ENCODE peak calls at places on chromosomes 4 and X, in six cellular contexts. L, F, W, H, R and Q are unnamed samples.

GRCh38 chr4:38983756-38984647 is 48.2 kb downstream of the TMEM156 start:
- DNase-seq in H (no peak), R (no peak), F (no peak), L (no peak), W (no peak), Q (no peak)

GRCh38 chrX:11530621-11531020 is 135.1 kb downstream of the ARHGAP6 start:
- DNase-seq in H (no peak), R (no peak), L (no peak), F (no peak), W (no peak), Q (no peak)

GRCh38 chr4:177047851-177048174 is 255.1 kb upstream of the VEGFC start:
- DNase-seq in L (no peak), H (no peak), F (no peak), W (no peak), R (no peak), Q (no peak)

GRCh38 chrX:101617211-101618191 is at the start of gene ARMCX6:
- DNase-seq in R (peak), F (peak), L (peak), H (no peak), W (peak), Q (peak)

GRCh38 chr4:37628977-37629609 is 57.1 kb downstream of the RELL1 start:
- DNase-seq in F (no peak), L (no peak), W (no peak), H (no peak), R (no peak), Q (no peak)

GRCh38 chrX:39984191-39984956 is 113.4 kb downstream of the BCOR start:
- DNase-seq in R (no peak), H (no peak), F (no peak), L (no peak), W (no peak), Q (no peak)

GRCh38 chr4:21827575-21827974 is 121.0 kb downstream of the KCNIP4 start:
- DNase-seq in F (no peak), L (no peak), W (no peak), H (no peak), R (no peak), Q (no peak)

GRCh38 chrX:15737188-15737956 is 698 bp upstream of the CA5B start:
- DNase-seq in L (no peak), R (no peak), W (no peak), H (no peak), F (no peak), Q (no peak)

GRCh38 chrX:37347420-37347819 is 1.7 kb upstream of the PRRG1 start:
- DNase-seq in W (no peak), R (no peak), F (no peak), L (no peak), H (no peak), Q (no peak)

DNA sequence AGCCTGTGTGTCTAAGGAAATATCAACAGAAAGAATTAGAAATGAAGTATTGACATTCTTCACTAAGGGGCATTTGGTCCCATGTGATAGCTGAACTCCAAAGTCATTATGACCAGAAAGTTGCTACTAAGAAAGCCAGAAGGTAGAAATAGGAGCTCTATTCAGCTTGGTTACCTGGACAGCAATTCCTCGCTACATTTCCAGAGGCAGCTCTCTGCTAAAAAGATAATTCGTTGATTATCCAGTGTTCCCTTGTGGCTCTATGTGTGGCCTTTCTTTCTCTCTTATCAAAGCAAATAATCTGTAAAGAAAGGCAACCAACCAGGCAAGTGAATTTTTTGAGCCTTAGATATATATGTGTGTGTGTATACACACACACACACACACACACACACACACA is 341.3 kb downstream of the ADGRL3 start:
- DNase-seq in H (no peak), R (no peak), F (no peak), W (no peak), L (no peak), Q (no peak)
- TF ChIP-seq CTCF in H (no peak), R (no peak), F (no peak), W (no peak), L (no peak), Q (peak)

DNA sequence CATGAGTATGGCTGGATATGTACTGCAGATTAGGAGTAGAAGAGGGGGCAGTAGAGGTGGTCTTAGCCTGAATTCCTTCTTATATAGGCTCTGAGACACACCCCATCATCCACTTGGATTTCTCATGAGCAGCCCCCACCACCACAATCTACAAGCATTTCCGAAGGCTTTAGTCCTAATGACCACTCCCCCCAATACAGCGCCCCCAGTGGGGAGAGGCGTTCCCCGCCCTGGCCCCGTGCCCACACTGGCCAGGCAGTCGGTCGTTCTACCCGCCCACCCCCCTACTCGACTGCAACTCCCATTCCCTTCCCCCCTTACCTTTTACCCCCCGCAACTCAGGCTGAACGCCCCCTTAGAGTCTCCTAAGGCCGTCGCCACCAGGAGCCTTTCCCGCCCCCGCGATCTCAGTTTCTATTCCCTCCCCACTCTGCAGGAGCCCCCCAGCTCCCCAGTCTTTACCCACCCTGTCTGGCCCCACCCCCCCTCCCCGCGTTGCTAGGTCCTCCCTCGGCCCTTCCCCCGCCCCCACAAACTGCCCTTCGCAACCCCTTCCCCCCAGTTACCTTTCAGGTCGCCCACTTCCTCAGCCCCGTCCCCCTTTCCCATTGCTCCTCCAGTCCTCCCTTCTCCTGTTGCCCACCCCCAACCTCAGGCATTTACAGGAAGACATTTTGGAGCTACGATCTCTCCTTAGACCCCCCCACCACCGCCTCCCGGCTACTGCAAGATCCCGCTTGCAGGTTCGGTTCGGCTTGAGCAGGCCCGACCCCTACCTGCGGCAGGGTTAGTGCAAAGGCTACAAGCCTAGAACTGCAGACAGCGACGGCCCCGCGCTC is 468 bp downstream of the ZMYM3 start:
- DNase-seq in L (peak), W (no peak), H (no peak), F (peak), R (peak), Q (no peak)
- TF ChIP-seq CTCF in L (peak), W (peak), H (peak), F (peak), R (peak), Q (peak)

GRCh38 chr4:108181704-108182103 is 13.0 kb upstream of the LEF1 start:
- DNase-seq in W (no peak), F (no peak), L (no peak), H (no peak), R (no peak), Q (no peak)
- TF ChIP-seq CTCF in W (no peak), F (no peak), L (no peak), H (no peak), R (no peak), Q (no peak)

GRCh38 chrX:136272325-136272724 is 21.1 kb upstream of the MAP7D3 start:
- DNase-seq in R (no peak), H (no peak), L (no peak), W (no peak), F (no peak), Q (no peak)
- TF ChIP-seq CTCF in R (no peak), H (no peak), L (no peak), W (no peak), F (no peak), Q (peak)